ENCODE peak calls at places on chromosomes 12 and 14, in five cellular contexts. M is H9, D is mesenchymal stem cell, A is H1, R is mesendoderm. V is an unnamed sample.
A peak's percentile ranks its signal among the peaks of the same experiment; 100 is the strongest.

GRCh38 chr12:4579305-4580097 is 17.5 kb downstream of the DYRK4 start:
- DNase-seq in M (no peak), D (peak; percentile 6), A (no peak), R (peak; percentile 46), V (peak; percentile 38)

GRCh38 chr14:52730708-52731111 is 744 bp downstream of the STYX start:
- DNase-seq in M (no peak), D (peak; percentile 57), A (no peak), R (no peak), V (no peak)

GRCh38 chr12:100576311-100577036 is 3.0 kb downstream of the GAS2L3 start:
- DNase-seq in M (no peak), D (peak; percentile 93), A (no peak), R (no peak), V (no peak)

GRCh38 chr14:33951183-33951840 is 438 bp upstream of the EGLN3 start:
- DNase-seq in M (no peak), D (peak; percentile 14), A (no peak), R (peak; percentile 73), V (no peak)

GRCh38 chr12:108561852-108562347 is 496 bp upstream of the ISCU start:
- DNase-seq in M (no peak), D (no peak), A (no peak), R (peak; percentile 62), V (no peak)

GRCh38 chr12:212383-212798 is 1.6 kb downstream of the SLC6A12 start:
- DNase-seq in M (no peak), D (no peak), A (no peak), R (no peak), V (no peak)

GRCh38 chr14:59570122-59570521 is 6.5 kb downstream of the CCDC175 start:
- DNase-seq in M (no peak), D (no peak), A (no peak), R (peak; percentile 44), V (no peak)

GRCh38 chr12:17344649-17345048 is 738.7 kb upstream of the LMO3 start:
- DNase-seq in M (no peak), D (no peak), A (no peak), R (no peak), V (no peak)

GRCh38 chr14:100192250-100192671 is 32.8 kb upstream of the DEGS2 start:
- DNase-seq in M (no peak), D (no peak), A (no peak), R (no peak), V (no peak)

GRCh38 chr12:118880745-118881144 is 100.6 kb upstream of the SRRM4 start:
- DNase-seq in M (no peak), D (no peak), A (no peak), R (no peak), V (no peak)

GRCh38 chr12:20631711-20632110 is 63.4 kb upstream of the SLCO1C1 start:
- DNase-seq in M (no peak), D (no peak), A (no peak), R (no peak), V (no peak)

GRCh38 chr14:81831128-81831815 is 297.6 kb upstream of the SEL1L start:
- DNase-seq in M (no peak), D (no peak), A (no peak), R (peak; percentile 59), V (no peak)

GRCh38 chr12:6036509-6036908 is 88.0 kb downstream of the VWF start:
- DNase-seq in M (no peak), D (no peak), A (no peak), R (no peak), V (no peak)

DNA sequence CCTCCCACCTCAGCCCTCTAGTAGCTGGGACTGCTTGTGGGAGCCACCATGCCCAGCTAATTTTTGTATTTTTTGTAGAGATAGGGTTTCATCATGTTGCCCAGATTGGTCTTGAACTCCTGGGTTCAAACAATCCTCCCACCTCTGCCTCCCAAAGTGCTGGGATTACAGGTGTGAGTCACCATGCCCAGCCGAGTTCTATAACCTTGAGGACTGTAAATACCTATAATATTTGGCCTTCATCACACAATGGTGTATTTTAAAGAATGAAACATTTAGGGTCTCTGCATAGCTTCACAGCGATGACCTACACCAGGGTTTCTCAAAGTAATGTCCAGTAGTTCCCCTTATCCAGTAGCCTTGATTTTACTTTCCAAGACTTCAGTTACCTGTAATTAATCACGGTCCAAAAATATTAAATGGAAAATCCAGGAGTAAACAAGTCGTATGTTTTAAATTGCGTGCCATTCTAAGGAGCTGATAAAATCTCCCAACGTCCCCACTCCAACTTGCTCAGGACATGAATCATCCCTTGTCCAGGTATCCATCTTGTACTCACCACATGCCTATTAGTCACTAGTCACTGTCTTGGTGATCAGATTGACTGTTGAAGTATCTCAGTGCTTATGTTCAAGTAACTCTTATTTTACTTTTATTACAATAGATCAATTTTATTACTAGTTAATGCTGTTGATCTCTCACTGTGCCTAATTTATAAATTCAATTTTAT is 368.2 kb downstream of the BTG1 start:
- DNase-seq in M (no peak), D (peak; percentile 40), A (no peak), R (no peak), V (no peak)
- H2BK5ac ChIP-seq in M (no peak overlapping the region), D (no peak overlapping the region), A (no peak overlapping the region), R (no peak overlapping the region), V (no peak overlapping the region)

GRCh38 chr12:46965880-46966279 is 113.5 kb upstream of the PCED1B start:
- DNase-seq in M (no peak), D (no peak), A (no peak), R (no peak), V (no peak)

GRCh38 chr12:46965137-46965536 is 114.3 kb upstream of the PCED1B start:
- DNase-seq in M (no peak), D (no peak), A (no peak), R (no peak), V (no peak)

GRCh38 chr12:46959484-46959883 is 119.9 kb upstream of the PCED1B start:
- DNase-seq in M (no peak), D (peak; percentile 76), A (no peak), R (no peak), V (no peak)

GRCh38 chr12:46963977-46964376 is 115.4 kb upstream of the PCED1B start:
- DNase-seq in M (no peak), D (no peak), A (no peak), R (no peak), V (no peak)

GRCh38 chr12:46964496-46965098 is 114.8 kb upstream of the PCED1B start:
- DNase-seq in M (peak; percentile 68), D (peak; percentile 62), A (no peak), R (peak; percentile 97), V (peak; percentile 74)
- H2BK5ac ChIP-seq in M (no peak overlapping the region), D (peak overlapping the region; percentile 89), A (no peak overlapping the region), R (no peak overlapping the region), V (no peak overlapping the region)

GRCh38 chr14:38286481-38286880 is 30.6 kb upstream of the CLEC14A start:
- DNase-seq in M (no peak), D (no peak), A (no peak), R (no peak), V (no peak)
- H2BK5ac ChIP-seq in M (no peak overlapping the region), D (no peak overlapping the region), A (no peak overlapping the region), R (no peak overlapping the region), V (no peak overlapping the region)

GRCh38 chr14:91374287-91374880 is 43.2 kb downstream of the CCDC88C start:
- DNase-seq in M (no peak), D (no peak), A (no peak), R (no peak), V (no peak)
- H2BK5ac ChIP-seq in M (no peak overlapping the region), D (no peak overlapping the region), A (peak overlapping the region; percentile 77), R (no peak overlapping the region), V (peak overlapping the region; percentile 46)

GRCh38 chr14:96661244-96661969 is 135.8 kb upstream of the VRK1 start:
- DNase-seq in M (no peak), D (no peak), A (no peak), R (no peak), V (no peak)

GRCh38 chr14:96662116-96662901 is 134.9 kb upstream of the VRK1 start:
- DNase-seq in M (no peak), D (no peak), A (no peak), R (no peak), V (no peak)

GRCh38 chr14:96663076-96663475 is 134.1 kb upstream of the VRK1 start:
- DNase-seq in M (no peak), D (no peak), A (no peak), R (no peak), V (no peak)

GRCh38 chr14:96660135-96660534 is 137.0 kb upstream of the VRK1 start:
- DNase-seq in M (no peak), D (no peak), A (no peak), R (no peak), V (no peak)

DNA sequence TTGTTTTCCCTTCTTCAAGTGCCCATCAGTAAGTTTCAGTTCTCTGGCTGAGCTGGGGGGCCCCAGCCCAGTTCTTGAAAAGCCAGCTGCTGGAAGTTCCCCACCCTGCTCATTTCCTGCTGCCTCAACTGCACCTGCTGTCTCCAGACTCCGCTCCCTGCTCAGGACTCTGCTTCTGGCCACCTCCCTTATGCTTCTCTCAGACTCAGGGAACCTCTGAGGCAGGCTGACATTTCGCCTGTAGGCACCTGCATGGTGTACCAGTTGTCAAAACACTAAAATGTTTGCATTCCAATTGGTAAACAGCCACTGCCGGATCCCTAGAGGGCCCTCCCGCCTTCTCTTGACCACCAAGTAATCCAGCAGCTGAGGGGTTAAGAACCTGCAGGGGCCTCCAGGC is 136.5 kb upstream of the VRK1 start:
- DNase-seq in M (no peak), D (no peak), A (no peak), R (peak; percentile 48), V (no peak)
- H2BK5ac ChIP-seq in M (no peak overlapping the region), D (no peak overlapping the region), A (no peak overlapping the region), R (no peak overlapping the region), V (no peak overlapping the region)

GRCh38 chr12:104533134-104533533 is 76.4 kb downstream of the CHST11 start:
- DNase-seq in M (no peak), D (no peak), A (no peak), R (no peak), V (no peak)
- H2BK5ac ChIP-seq in M (no peak overlapping the region), D (no peak overlapping the region), A (no peak overlapping the region), R (no peak overlapping the region), V (no peak overlapping the region)

GRCh38 chr14:95730126-95730525 is 16.2 kb upstream of the TCL1A start:
- DNase-seq in M (no peak), D (no peak), A (no peak), R (no peak), V (no peak)
- H2BK5ac ChIP-seq in M (no peak overlapping the region), D (no peak overlapping the region), A (no peak overlapping the region), R (no peak overlapping the region), V (no peak overlapping the region)

DNA sequence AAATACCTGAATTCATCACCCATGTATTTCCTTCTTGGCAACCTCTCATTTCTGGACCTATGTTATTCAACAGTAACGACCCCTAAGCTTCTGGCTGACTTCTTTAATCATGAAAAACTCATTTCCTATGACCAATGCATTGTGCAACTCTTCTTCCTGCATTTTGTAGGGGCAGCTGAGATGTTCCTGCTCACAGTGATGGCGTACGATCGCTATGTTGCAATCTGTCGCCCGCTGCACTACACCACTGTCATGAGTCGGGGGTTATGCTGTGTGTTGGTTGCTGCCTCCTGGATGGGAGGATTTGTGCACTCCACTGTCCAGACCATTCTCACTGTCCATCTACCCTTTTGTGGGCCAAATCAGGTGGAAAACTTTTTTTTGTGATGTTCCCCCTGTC is 356 bp downstream of the OR4Q2 start:
- DNase-seq in M (no peak), D (no peak), A (no peak), R (no peak), V (no peak)
- H2BK5ac ChIP-seq in M (no peak overlapping the region), D (no peak overlapping the region), A (no peak overlapping the region), R (no peak overlapping the region), V (no peak overlapping the region)

DNA sequence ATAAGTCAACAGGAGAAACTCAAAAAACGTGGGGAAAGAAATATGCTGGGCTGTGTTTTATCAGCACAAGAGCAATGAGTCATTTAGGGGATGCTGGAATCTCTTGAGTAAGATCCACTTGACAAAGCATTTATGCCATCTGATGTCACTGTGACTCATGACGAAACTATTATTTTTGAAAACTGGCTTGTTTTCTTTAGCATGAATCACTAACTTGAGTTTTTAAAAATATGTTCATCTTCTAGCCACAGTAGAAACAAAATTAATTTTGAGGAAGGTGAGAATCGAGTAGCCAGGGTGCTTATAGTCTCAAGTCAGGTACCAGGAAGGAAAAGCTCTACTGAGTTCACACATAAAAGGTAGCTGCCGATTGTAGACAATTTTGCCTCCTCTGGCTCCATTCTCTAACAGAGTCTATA is 456.2 kb upstream of the MGAT4C start:
- DNase-seq in M (no peak), D (peak; percentile 98), A (no peak), R (peak; percentile 85), V (no peak)
- H2BK5ac ChIP-seq in M (no peak overlapping the region), D (no peak overlapping the region), A (no peak overlapping the region), R (no peak overlapping the region), V (no peak overlapping the region)

V was measured in neuronal stem cell.